ENCODE peak calls at places on chromosomes 7 and 10, in eight cellular contexts. One of them, this sample, is unnamed.

GRCh38 chr7:101121996-101122932 is 4.6 kb upstream of the SERPINE1 start:
- DNase-seq in stimulated activated naive B cell treated with anti-CD40 and anti-IgM and Interleukin-4, amounts not matched to agents 10 μg/mL and 1 μg/mL and 100 μg/mL, for 72 hours: no peak
- DNase-seq in GM12865: peak; percentile 40
- DNase-seq in naive thymus-derived CD8-positive, alpha-beta T cell: no peak
- DNase-seq in cardiac muscle cell: peak; percentile 99
- DNase-seq in Ammon's horn: no peak
- DNase-seq in amygdala: peak; percentile 54
- DNase-seq in SJSA1: peak; percentile 98
- DNase-seq in this sample: peak; percentile 53

GRCh38 chr10:34757933-34758332 is 57.2 kb downstream of the PARD3 start:
- DNase-seq in SJSA1: no peak
- DNase-seq in cardiac muscle cell: no peak
- DNase-seq in naive thymus-derived CD8-positive, alpha-beta T cell: no peak
- DNase-seq in Ammon's horn: no peak
- DNase-seq in stimulated activated naive B cell treated with anti-CD40 and anti-IgM and Interleukin-4, amounts not matched to agents 10 μg/mL and 1 μg/mL and 100 μg/mL, for 72 hours: no peak
- DNase-seq in GM12865: no peak
- DNase-seq in amygdala: no peak
- DNase-seq in this sample: no peak

GRCh38 chr7:40621592-40621998 is 486.8 kb downstream of the SUGCT start:
- DNase-seq in SJSA1: no peak
- DNase-seq in naive thymus-derived CD8-positive, alpha-beta T cell: no peak
- DNase-seq in stimulated activated naive B cell treated with anti-CD40 and anti-IgM and Interleukin-4, amounts not matched to agents 10 μg/mL and 1 μg/mL and 100 μg/mL, for 72 hours: no peak
- DNase-seq in amygdala: no peak
- DNase-seq in GM12865: no peak
- DNase-seq in Ammon's horn: no peak
- DNase-seq in cardiac muscle cell: no peak
- DNase-seq in this sample: no peak

GRCh38 chr7:101816499-101817030 is 861 bp upstream of the CUX1 start:
- DNase-seq in cardiac muscle cell: peak; percentile 56
- DNase-seq in stimulated activated naive B cell treated with anti-CD40 and anti-IgM and Interleukin-4, amounts not matched to agents 10 μg/mL and 1 μg/mL and 100 μg/mL, for 72 hours: no peak
- DNase-seq in SJSA1: no peak
- DNase-seq in amygdala: peak; percentile 45
- DNase-seq in GM12865: peak; percentile 59
- DNase-seq in Ammon's horn: peak; percentile 54
- DNase-seq in naive thymus-derived CD8-positive, alpha-beta T cell: no peak
- DNase-seq in this sample: peak; percentile 80

GRCh38 chr10:77386833-77387232 is 250.8 kb downstream of the KCNMA1 start:
- DNase-seq in SJSA1: peak; percentile 75
- DNase-seq in Ammon's horn: peak; percentile 45
- DNase-seq in amygdala: peak; percentile 37
- DNase-seq in cardiac muscle cell: peak; percentile 64
- DNase-seq in GM12865: no peak
- DNase-seq in stimulated activated naive B cell treated with anti-CD40 and anti-IgM and Interleukin-4, amounts not matched to agents 10 μg/mL and 1 μg/mL and 100 μg/mL, for 72 hours: no peak
- DNase-seq in naive thymus-derived CD8-positive, alpha-beta T cell: no peak
- DNase-seq in this sample: no peak

GRCh38 chr7:134954197-134955082 is 31.9 kb upstream of the AGBL3 start:
- DNase-seq in naive thymus-derived CD8-positive, alpha-beta T cell: peak; percentile 39
- DNase-seq in cardiac muscle cell: peak; percentile 63
- DNase-seq in stimulated activated naive B cell treated with anti-CD40 and anti-IgM and Interleukin-4, amounts not matched to agents 10 μg/mL and 1 μg/mL and 100 μg/mL, for 72 hours: no peak
- DNase-seq in SJSA1: no peak
- DNase-seq in amygdala: no peak
- DNase-seq in GM12865: peak; percentile 51
- DNase-seq in Ammon's horn: peak; percentile 61
- DNase-seq in this sample: peak; percentile 42

GRCh38 chr7:71753959-71754652 is 622.2 kb downstream of the GALNT17 start:
- DNase-seq in GM12865: no peak
- DNase-seq in SJSA1: no peak
- DNase-seq in amygdala: no peak
- DNase-seq in stimulated activated naive B cell treated with anti-CD40 and anti-IgM and Interleukin-4, amounts not matched to agents 10 μg/mL and 1 μg/mL and 100 μg/mL, for 72 hours: no peak
- DNase-seq in naive thymus-derived CD8-positive, alpha-beta T cell: no peak
- DNase-seq in cardiac muscle cell: no peak
- DNase-seq in Ammon's horn: no peak
- DNase-seq in this sample: no peak

GRCh38 chr10:18681366-18681765 is 22.1 kb downstream of the ARL5B start:
- DNase-seq in SJSA1: no peak
- DNase-seq in naive thymus-derived CD8-positive, alpha-beta T cell: no peak
- DNase-seq in stimulated activated naive B cell treated with anti-CD40 and anti-IgM and Interleukin-4, amounts not matched to agents 10 μg/mL and 1 μg/mL and 100 μg/mL, for 72 hours: no peak
- DNase-seq in cardiac muscle cell: peak; percentile 75
- DNase-seq in GM12865: no peak
- DNase-seq in Ammon's horn: no peak
- DNase-seq in amygdala: no peak
- DNase-seq in this sample: no peak

GRCh38 chr10:83582407-83583095 is 556.8 kb upstream of the GHITM start:
- DNase-seq in amygdala: no peak
- DNase-seq in GM12865: no peak
- DNase-seq in SJSA1: no peak
- DNase-seq in Ammon's horn: no peak
- DNase-seq in cardiac muscle cell: no peak
- DNase-seq in stimulated activated naive B cell treated with anti-CD40 and anti-IgM and Interleukin-4, amounts not matched to agents 10 μg/mL and 1 μg/mL and 100 μg/mL, for 72 hours: no peak
- DNase-seq in naive thymus-derived CD8-positive, alpha-beta T cell: no peak
- DNase-seq in this sample: no peak

GRCh38 chr10:70786799-70787415 is 1.7 kb upstream of the TBATA start:
- DNase-seq in naive thymus-derived CD8-positive, alpha-beta T cell: no peak
- DNase-seq in stimulated activated naive B cell treated with anti-CD40 and anti-IgM and Interleukin-4, amounts not matched to agents 10 μg/mL and 1 μg/mL and 100 μg/mL, for 72 hours: no peak
- DNase-seq in Ammon's horn: no peak
- DNase-seq in GM12865: no peak
- DNase-seq in amygdala: no peak
- DNase-seq in cardiac muscle cell: peak; percentile 69
- DNase-seq in SJSA1: no peak
- DNase-seq in this sample: no peak